ENCODE peak calls at places on chromosome 3, in six cellular contexts. One of them, this sample, is unnamed.

GRCh38 chr3:195544634-195545033 is 1.5 kb upstream of the PPP1R2 start:
- DNase-seq in endothelial cell of umbilical vein: no peak
- DNase-seq in HFF-Myc: no peak
- DNase-seq in dorsolateral prefrontal cortex: no peak
- DNase-seq in WERI-Rb-1: no peak
- DNase-seq in AG04449: no peak
- DNase-seq in this sample: no peak

GRCh38 chr3:179450321-179450720 is 949 bp downstream of the GNB4 start:
- DNase-seq in AG04449: no peak
- DNase-seq in endothelial cell of umbilical vein: peak; percentile 56
- DNase-seq in WERI-Rb-1: no peak
- DNase-seq in dorsolateral prefrontal cortex: no peak
- DNase-seq in HFF-Myc: no peak
- DNase-seq in this sample: no peak

GRCh38 chr3:133441867-133442270 is 42.0 kb downstream of the BFSP2 start:
- DNase-seq in endothelial cell of umbilical vein: no peak
- DNase-seq in WERI-Rb-1: no peak
- DNase-seq in AG04449: no peak
- DNase-seq in HFF-Myc: no peak
- DNase-seq in dorsolateral prefrontal cortex: no peak
- DNase-seq in this sample: peak; percentile 53

GRCh38 chr3:159080821-159081220 is 279.0 kb downstream of the MFSD1 start:
- DNase-seq in AG04449: no peak
- DNase-seq in HFF-Myc: no peak
- DNase-seq in WERI-Rb-1: no peak
- DNase-seq in endothelial cell of umbilical vein: no peak
- DNase-seq in dorsolateral prefrontal cortex: no peak
- DNase-seq in this sample: no peak

GRCh38 chr3:160675566-160676124 is 1.3 kb upstream of the ARL14 start:
- DNase-seq in AG04449: no peak
- DNase-seq in endothelial cell of umbilical vein: peak; percentile 34
- DNase-seq in WERI-Rb-1: no peak
- DNase-seq in HFF-Myc: no peak
- DNase-seq in dorsolateral prefrontal cortex: no peak
- DNase-seq in this sample: no peak

GRCh38 chr3:54600441-54601204 is 327.2 kb downstream of the LRTM1 start:
- DNase-seq in endothelial cell of umbilical vein: no peak
- DNase-seq in dorsolateral prefrontal cortex: peak; percentile 46
- DNase-seq in WERI-Rb-1: peak; percentile 81
- DNase-seq in HFF-Myc: no peak
- DNase-seq in AG04449: no peak
- DNase-seq in this sample: no peak

GRCh38 chr3:95280711-95281352 is 1218.0 kb downstream of the NSUN3 start:
- DNase-seq in dorsolateral prefrontal cortex: no peak
- DNase-seq in HFF-Myc: no peak
- DNase-seq in endothelial cell of umbilical vein: peak; percentile 20
- DNase-seq in WERI-Rb-1: no peak
- DNase-seq in AG04449: no peak
- DNase-seq in this sample: no peak

GRCh38 chr3:148513066-148513671 is 184.5 kb upstream of the AGTR1 start:
- DNase-seq in endothelial cell of umbilical vein: peak; percentile 75
- DNase-seq in HFF-Myc: no peak
- DNase-seq in dorsolateral prefrontal cortex: no peak
- DNase-seq in AG04449: peak; percentile 3
- DNase-seq in WERI-Rb-1: no peak
- DNase-seq in this sample: no peak

GRCh38 chr3:121557426-121557934 is 10.3 kb upstream of the ARGFX start:
- DNase-seq in endothelial cell of umbilical vein: no peak
- DNase-seq in dorsolateral prefrontal cortex: no peak
- DNase-seq in AG04449: no peak
- DNase-seq in WERI-Rb-1: no peak
- DNase-seq in HFF-Myc: no peak
- DNase-seq in this sample: no peak

GRCh38 chr3:135982404-135982761 is 16.9 kb downstream of the PPP2R3A start:
- DNase-seq in dorsolateral prefrontal cortex: no peak
- DNase-seq in AG04449: no peak
- DNase-seq in WERI-Rb-1: no peak
- DNase-seq in endothelial cell of umbilical vein: no peak
- DNase-seq in HFF-Myc: no peak
- DNase-seq in this sample: no peak

GRCh38 chr3:159237221-159237620 is 435.4 kb downstream of the MFSD1 start:
- DNase-seq in HFF-Myc: no peak
- DNase-seq in endothelial cell of umbilical vein: no peak
- DNase-seq in WERI-Rb-1: no peak
- DNase-seq in dorsolateral prefrontal cortex: no peak
- DNase-seq in AG04449: no peak
- DNase-seq in this sample: no peak

GRCh38 chr3:172221550-172221949 is 182.2 kb downstream of the FNDC3B start:
- DNase-seq in HFF-Myc: no peak
- DNase-seq in dorsolateral prefrontal cortex: no peak
- DNase-seq in endothelial cell of umbilical vein: no peak
- DNase-seq in WERI-Rb-1: no peak
- DNase-seq in AG04449: peak; percentile 59
- DNase-seq in this sample: no peak

GRCh38 chr3:129888739-129889138 is 4.8 kb downstream of the TMCC1 start:
- DNase-seq in AG04449: peak; percentile 87
- DNase-seq in HFF-Myc: peak; percentile 85
- DNase-seq in dorsolateral prefrontal cortex: no peak
- DNase-seq in endothelial cell of umbilical vein: peak; percentile 48
- DNase-seq in WERI-Rb-1: no peak
- DNase-seq in this sample: no peak

GRCh38 chr3:170753421-170754344 is 116.3 kb downstream of the RPL22L1 start:
- DNase-seq in endothelial cell of umbilical vein: peak; percentile 76
- DNase-seq in WERI-Rb-1: no peak
- DNase-seq in dorsolateral prefrontal cortex: no peak
- DNase-seq in AG04449: no peak
- DNase-seq in HFF-Myc: no peak
- DNase-seq in this sample: no peak

GRCh38 chr3:59189561-59190338 is 139.9 kb upstream of the CFAP20DC start:
- DNase-seq in HFF-Myc: no peak
- DNase-seq in WERI-Rb-1: peak; percentile 82
- DNase-seq in AG04449: no peak
- DNase-seq in dorsolateral prefrontal cortex: no peak
- DNase-seq in endothelial cell of umbilical vein: no peak
- DNase-seq in this sample: no peak

GRCh38 chr3:40329081-40329480 is 19.6 kb downstream of the EIF1B start:
- DNase-seq in endothelial cell of umbilical vein: no peak
- DNase-seq in AG04449: no peak
- DNase-seq in HFF-Myc: no peak
- DNase-seq in WERI-Rb-1: no peak
- DNase-seq in dorsolateral prefrontal cortex: no peak
- DNase-seq in this sample: no peak

GRCh38 chr3:171435143-171435542 is 25.1 kb downstream of the TNIK start:
- DNase-seq in WERI-Rb-1: no peak
- DNase-seq in dorsolateral prefrontal cortex: no peak
- DNase-seq in HFF-Myc: no peak
- DNase-seq in AG04449: no peak
- DNase-seq in endothelial cell of umbilical vein: no peak
- DNase-seq in this sample: no peak

GRCh38 chr3:48715179-48715800 is 1.7 kb downstream of the IP6K2 start:
- DNase-seq in dorsolateral prefrontal cortex: no peak
- DNase-seq in endothelial cell of umbilical vein: peak; percentile 16
- DNase-seq in WERI-Rb-1: no peak
- DNase-seq in AG04449: peak; percentile 10
- DNase-seq in HFF-Myc: no peak
- DNase-seq in this sample: no peak
- H3K4me3 ChIP-seq in dorsolateral prefrontal cortex: no peak overlapping the region
- H3K4me3 ChIP-seq in endothelial cell of umbilical vein: no peak overlapping the region
- H3K4me3 ChIP-seq in WERI-Rb-1: no peak overlapping the region
- H3K4me3 ChIP-seq in AG04449: peak overlapping the region; percentile 94
- H3K4me3 ChIP-seq in HFF-Myc: peak overlapping the region; percentile 91
- H3K4me3 ChIP-seq in this sample: peak overlapping the region; percentile 97

DNA sequence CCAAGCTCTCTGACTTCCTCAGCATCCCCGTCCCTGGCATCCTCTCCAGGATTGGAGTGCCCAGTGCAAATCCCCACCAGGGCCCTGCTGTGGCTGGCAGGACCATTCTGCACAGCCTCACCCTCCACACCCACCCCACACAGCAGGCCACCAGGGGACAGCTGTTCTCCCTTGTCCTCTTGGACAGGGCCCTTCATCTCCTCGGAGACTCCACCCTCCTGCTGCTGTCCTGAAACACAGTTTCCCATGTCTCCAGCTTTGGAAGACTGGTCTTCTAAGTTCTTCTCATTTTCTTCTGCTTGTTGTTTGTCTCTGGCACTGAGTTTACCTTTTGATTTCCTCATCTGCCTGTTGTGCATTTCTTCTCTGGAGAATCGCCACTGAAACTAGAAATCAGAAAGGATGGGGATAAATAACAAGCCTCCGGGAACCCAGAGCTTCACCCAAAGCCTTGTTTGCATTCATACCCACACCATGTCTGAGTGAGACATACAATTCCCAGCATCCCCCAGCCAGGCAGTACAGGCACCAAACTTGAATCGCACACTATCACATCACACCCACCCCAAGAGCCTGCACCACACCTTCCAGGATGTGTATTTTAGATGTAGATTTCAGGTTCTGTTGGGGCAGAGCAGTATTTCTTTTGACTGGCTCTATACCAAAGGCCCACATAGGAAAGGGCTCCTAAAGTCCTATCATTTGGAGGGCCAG is 52.0 kb downstream of the OXNAD1 start:
- DNase-seq in HFF-Myc: no peak
- DNase-seq in AG04449: no peak
- DNase-seq in dorsolateral prefrontal cortex: no peak
- DNase-seq in endothelial cell of umbilical vein: no peak
- DNase-seq in WERI-Rb-1: no peak
- DNase-seq in this sample: no peak
- TF ChIP-seq CTCF in HFF-Myc: no peak
- TF ChIP-seq CTCF in AG04449: no peak
- TF ChIP-seq CTCF in dorsolateral prefrontal cortex: no peak
- TF ChIP-seq CTCF in endothelial cell of umbilical vein: no peak
- TF ChIP-seq CTCF in WERI-Rb-1: no peak
- TF ChIP-seq CTCF in this sample: no peak

GRCh38 chr3:16820485-16820884 is 64.3 kb upstream of the PLCL2 start:
- DNase-seq in HFF-Myc: no peak
- DNase-seq in endothelial cell of umbilical vein: no peak
- DNase-seq in WERI-Rb-1: no peak
- DNase-seq in dorsolateral prefrontal cortex: no peak
- DNase-seq in AG04449: no peak
- DNase-seq in this sample: peak; percentile 35

GRCh38 chr3:16818194-16818593 is 66.6 kb upstream of the PLCL2 start:
- DNase-seq in endothelial cell of umbilical vein: no peak
- DNase-seq in dorsolateral prefrontal cortex: no peak
- DNase-seq in HFF-Myc: no peak
- DNase-seq in AG04449: no peak
- DNase-seq in WERI-Rb-1: no peak
- DNase-seq in this sample: no peak

GRCh38 chr3:16824085-16824696 is 60.6 kb upstream of the PLCL2 start:
- DNase-seq in WERI-Rb-1: peak; percentile 33
- DNase-seq in dorsolateral prefrontal cortex: no peak
- DNase-seq in AG04449: no peak
- DNase-seq in endothelial cell of umbilical vein: no peak
- DNase-seq in HFF-Myc: no peak
- DNase-seq in this sample: peak; percentile 75

GRCh38 chr3:16818945-16819344 is 65.8 kb upstream of the PLCL2 start:
- DNase-seq in dorsolateral prefrontal cortex: no peak
- DNase-seq in endothelial cell of umbilical vein: no peak
- DNase-seq in HFF-Myc: no peak
- DNase-seq in WERI-Rb-1: no peak
- DNase-seq in AG04449: no peak
- DNase-seq in this sample: no peak

DNA sequence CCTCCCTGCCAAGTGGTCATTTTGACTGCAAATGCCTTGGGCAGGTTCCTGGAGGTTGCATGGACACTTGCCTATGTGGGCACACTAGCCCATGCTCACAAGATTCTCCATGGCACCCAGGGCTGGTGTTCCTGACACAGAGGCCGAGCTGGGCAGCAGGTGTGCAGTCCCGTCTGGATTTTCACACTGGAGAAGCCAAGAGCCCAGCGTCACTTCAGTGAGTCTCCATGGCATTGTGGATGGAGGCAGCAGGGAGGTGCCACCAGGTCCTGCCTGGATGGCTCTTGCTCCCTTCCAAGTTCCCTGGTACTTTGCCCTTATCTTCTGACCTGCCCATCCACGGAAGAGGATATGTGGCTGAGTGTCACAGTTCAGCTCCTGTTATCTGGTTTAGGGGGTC is 63.7 kb upstream of the PLCL2 start:
- DNase-seq in AG04449: no peak
- DNase-seq in dorsolateral prefrontal cortex: no peak
- DNase-seq in HFF-Myc: no peak
- DNase-seq in WERI-Rb-1: no peak
- DNase-seq in endothelial cell of umbilical vein: no peak
- DNase-seq in this sample: no peak
- H3K4me3 ChIP-seq in AG04449: no peak overlapping the region
- H3K4me3 ChIP-seq in dorsolateral prefrontal cortex: no peak overlapping the region
- H3K4me3 ChIP-seq in HFF-Myc: no peak overlapping the region
- H3K4me3 ChIP-seq in WERI-Rb-1: no peak overlapping the region
- H3K4me3 ChIP-seq in endothelial cell of umbilical vein: no peak overlapping the region
- H3K4me3 ChIP-seq in this sample: no peak overlapping the region

DNA sequence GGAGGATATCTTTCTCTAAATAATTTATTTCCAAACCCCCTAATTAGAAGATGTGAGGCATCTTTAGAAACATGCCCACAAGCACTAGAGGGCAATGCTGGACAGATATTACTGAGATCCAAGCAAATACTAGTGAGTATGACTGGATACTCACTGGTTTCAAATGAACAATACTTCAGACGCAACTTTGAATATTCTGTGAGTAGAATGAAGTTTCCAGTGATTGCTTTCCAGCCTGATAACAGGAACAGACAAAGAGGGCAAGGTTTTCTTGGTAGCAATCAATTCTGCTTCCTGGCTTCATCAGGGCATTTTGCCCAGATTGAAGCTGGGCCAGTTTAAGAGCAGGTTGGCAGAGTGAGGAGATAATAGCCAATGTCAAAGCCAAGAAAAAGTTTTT is 442.6 kb upstream of the PDZRN3 start:
- DNase-seq in endothelial cell of umbilical vein: no peak
- DNase-seq in dorsolateral prefrontal cortex: no peak
- DNase-seq in AG04449: peak; percentile 7
- DNase-seq in HFF-Myc: no peak
- DNase-seq in WERI-Rb-1: peak; percentile 16
- DNase-seq in this sample: no peak
- TF ChIP-seq CTCF in endothelial cell of umbilical vein: no peak
- TF ChIP-seq CTCF in dorsolateral prefrontal cortex: peak; percentile 7
- TF ChIP-seq CTCF in AG04449: peak; percentile 35
- TF ChIP-seq CTCF in HFF-Myc: no peak
- TF ChIP-seq CTCF in WERI-Rb-1: no peak
- TF ChIP-seq CTCF in this sample: no peak

DNA sequence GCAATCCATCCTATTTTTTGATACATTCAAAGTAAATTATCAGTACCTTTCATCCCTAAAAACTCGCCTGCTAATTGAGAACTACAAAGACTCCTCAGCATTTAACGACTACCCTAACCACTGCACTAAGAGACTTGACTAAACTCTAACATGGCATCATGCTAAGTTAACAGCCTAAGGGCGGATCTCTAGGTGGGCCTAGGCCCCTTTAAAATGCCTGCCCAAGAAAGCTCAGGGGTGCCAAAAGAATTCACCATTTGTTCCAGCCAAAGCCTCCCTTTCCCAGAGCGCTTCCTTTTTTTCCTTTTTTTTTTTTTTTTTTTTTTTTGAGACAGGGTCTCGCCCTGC is 568 bp upstream of the NEK4 start:
- DNase-seq in AG04449: no peak
- DNase-seq in HFF-Myc: no peak
- DNase-seq in endothelial cell of umbilical vein: no peak
- DNase-seq in WERI-Rb-1: no peak
- DNase-seq in dorsolateral prefrontal cortex: no peak
- DNase-seq in this sample: no peak
- H3K4me3 ChIP-seq in AG04449: peak overlapping the region; percentile 89
- H3K4me3 ChIP-seq in HFF-Myc: peak overlapping the region; percentile 67
- H3K4me3 ChIP-seq in endothelial cell of umbilical vein: peak overlapping the region; percentile 73
- H3K4me3 ChIP-seq in WERI-Rb-1: peak overlapping the region; percentile 74
- H3K4me3 ChIP-seq in dorsolateral prefrontal cortex: peak overlapping the region; percentile 77
- H3K4me3 ChIP-seq in this sample: peak overlapping the region; percentile 72

This sample was measured in GM12865.